ENCODE peak calls at places on chromosome 2, in nine cellular contexts. Z is neural progenitor cell, M is PC-3, G is HCT116, F is SK-N-SH, U is GM23338, Q is GM23248, L is OCI-LY7, V is MM.1S. W is an unnamed sample.

GRCh38 chr2:71746946-71747501 is 293.7 kb downstream of the DYSF start:
- DNase-seq in Z (no peak), M (peak), G (no peak), F (peak), U (peak), Q (peak), L (no peak), V (peak), W (no peak)

GRCh38 chr2:74205586-74205985 is 7.2 kb downstream of the MTHFD2 start:
- DNase-seq in Z (no peak), M (peak), G (no peak), F (no peak), U (no peak), Q (no peak), L (no peak), V (peak), W (peak)

GRCh38 chr2:97732436-97733340 is 19.3 kb downstream of the ZAP70 start:
- DNase-seq in Z (no peak), M (no peak), G (no peak), F (no peak), U (no peak), Q (no peak), L (no peak), V (no peak), W (no peak)

GRCh38 chr2:96993367-96993766 is 7.0 kb upstream of the FAM178B start:
- DNase-seq in Z (no peak), M (peak), G (no peak), F (no peak), U (no peak), Q (no peak), L (no peak), V (no peak), W (no peak)

GRCh38 chr2:76895469-76895868 is 626.7 kb downstream of the LRRTM4 start:
- DNase-seq in Z (no peak), M (peak), G (no peak), F (no peak), U (no peak), Q (no peak), L (no peak), V (no peak), W (peak)

GRCh38 chr2:27378096-27378808 is 2.3 kb downstream of the ZNF513 start:
- DNase-seq in Z (peak), M (peak), G (no peak), F (peak), U (peak), Q (peak), L (no peak), V (no peak), W (no peak)

GRCh38 chr2:71703981-71704545 is 250.7 kb downstream of the DYSF start:
- DNase-seq in Z (no peak), M (no peak), G (no peak), F (no peak), U (no peak), Q (peak), L (no peak), V (no peak), W (no peak)

GRCh38 chr2:224884188-224884587 is 158.1 kb downstream of the DOCK10 start:
- DNase-seq in Z (no peak), M (no peak), G (no peak), F (peak), U (no peak), Q (peak), L (no peak), V (no peak), W (no peak)

GRCh38 chr2:199975297-199975895 is 20.0 kb downstream of the MAIP1 start:
- DNase-seq in Z (no peak), M (no peak), G (peak), F (no peak), U (no peak), Q (peak), L (no peak), V (no peak), W (no peak)

GRCh38 chr2:204717591-204717990 is 172.3 kb downstream of the PARD3B start:
- DNase-seq in Z (no peak), M (no peak), G (no peak), F (no peak), U (no peak), Q (no peak), L (no peak), V (no peak), W (no peak)

GRCh38 chr2:20506281-20506685 is 59.4 kb downstream of the RHOB start:
- DNase-seq in Z (no peak), M (peak), G (no peak), F (no peak), U (peak), Q (peak), L (no peak), V (no peak), W (no peak)

GRCh38 chr2:189579585-189579984 is 1.0 kb downstream of the SLC40A1 start:
- DNase-seq in Z (no peak), M (no peak), G (no peak), F (no peak), U (no peak), Q (peak), L (no peak), V (no peak), W (peak)

GRCh38 chr2:142104134-142104758 is 26.6 kb downstream of the LRP1B start:
- DNase-seq in Z (no peak), M (peak), G (no peak), F (no peak), U (no peak), Q (no peak), L (no peak), V (no peak), W (no peak)

GRCh38 chr2:45119855-45120254 is 110.6 kb upstream of the SIX2 start:
- DNase-seq in Z (no peak), M (peak), G (no peak), F (no peak), U (no peak), Q (peak), L (no peak), V (no peak), W (no peak)
- H3K27ac ChIP-seq in Z (no peak), M (peak), G (no peak), F (no peak), U (no peak), Q (peak), L (no peak), V (no peak), W (no peak)

GRCh38 chr2:188338463-188338862 is 46.8 kb downstream of the GULP1 start:
- DNase-seq in Z (no peak), M (no peak), G (no peak), F (no peak), U (no peak), Q (no peak), L (no peak), V (no peak), W (no peak)
- H3K4me3 ChIP-seq in Z (no peak), M (no peak), G (no peak), F (no peak), U (no peak), Q (no peak), L (no peak), V (no peak), W (no peak)

DNA sequence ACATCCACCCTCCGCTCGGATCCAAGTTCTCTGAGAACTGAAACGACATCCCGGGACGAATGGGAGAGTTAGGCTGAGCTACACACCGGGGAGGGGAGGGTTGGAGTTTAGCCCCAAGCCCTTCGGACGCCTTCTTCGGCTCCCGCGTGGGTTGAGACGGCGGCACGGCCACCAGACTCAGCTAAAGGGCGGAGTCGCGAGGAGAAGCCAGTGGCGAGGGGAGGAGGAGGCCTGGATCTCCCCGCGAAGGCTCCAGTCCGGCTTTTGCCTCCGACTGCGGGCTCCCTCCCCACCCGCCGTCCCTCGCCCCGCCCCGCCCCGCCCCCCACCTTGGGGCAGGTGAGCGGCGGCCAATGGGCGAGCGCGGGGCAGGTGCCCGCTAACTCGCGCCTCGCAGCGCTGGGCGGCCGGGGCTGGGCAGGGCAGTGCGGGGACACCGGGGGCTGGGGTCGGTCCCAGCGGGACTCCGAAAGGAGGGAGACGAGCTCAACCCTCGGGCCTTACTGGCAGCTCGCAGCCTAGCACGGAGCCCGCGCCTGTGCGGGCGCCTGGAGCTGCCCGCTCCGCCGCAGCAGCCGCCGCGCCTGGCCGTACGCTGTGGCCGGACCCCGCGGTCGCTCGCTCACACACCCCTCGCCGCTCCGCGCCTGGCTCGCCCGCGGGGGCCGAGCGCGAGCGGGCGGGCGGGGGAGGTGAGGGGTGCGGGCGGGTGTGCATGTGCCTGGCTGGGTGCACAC is at the start of gene EMX1:
- DNase-seq in Z (peak), M (peak), G (peak), F (peak), U (peak), Q (peak), L (peak), V (peak), W (peak)
- TF ChIP-seq EZH2phosphoT487 in Z (no peak), M (no peak), G (no peak), F (peak), U (no peak), Q (no peak), L (no peak), V (no peak), W (peak)

GRCh38 chr2:107932986-107933385 is 53.3 kb upstream of the SLC5A7 start:
- DNase-seq in Z (peak), M (peak), G (no peak), F (no peak), U (peak), Q (peak), L (no peak), V (peak), W (peak)
- H3K27ac ChIP-seq in Z (no peak), M (no peak), G (no peak), F (no peak), U (no peak), Q (no peak), L (no peak), V (no peak), W (no peak)

GRCh38 chr2:85744055-85744454 is 9.7 kb upstream of the ATOH8 start:
- DNase-seq in Z (no peak), M (no peak), G (no peak), F (no peak), U (no peak), Q (peak), L (no peak), V (no peak), W (no peak)
- H3K4me3 ChIP-seq in Z (no peak), M (no peak), G (no peak), F (no peak), U (no peak), Q (peak), L (no peak), V (no peak), W (no peak)

GRCh38 chr2:211879323-211879722 is 659.3 kb downstream of the ERBB4 start:
- DNase-seq in Z (peak), M (peak), G (peak), F (peak), U (peak), Q (no peak), L (peak), V (peak), W (no peak)
- TF ChIP-seq EZH2phosphoT487 in Z (no peak), M (no peak), G (no peak), F (no peak), U (no peak), Q (no peak), L (no peak), V (no peak), W (no peak)

DNA sequence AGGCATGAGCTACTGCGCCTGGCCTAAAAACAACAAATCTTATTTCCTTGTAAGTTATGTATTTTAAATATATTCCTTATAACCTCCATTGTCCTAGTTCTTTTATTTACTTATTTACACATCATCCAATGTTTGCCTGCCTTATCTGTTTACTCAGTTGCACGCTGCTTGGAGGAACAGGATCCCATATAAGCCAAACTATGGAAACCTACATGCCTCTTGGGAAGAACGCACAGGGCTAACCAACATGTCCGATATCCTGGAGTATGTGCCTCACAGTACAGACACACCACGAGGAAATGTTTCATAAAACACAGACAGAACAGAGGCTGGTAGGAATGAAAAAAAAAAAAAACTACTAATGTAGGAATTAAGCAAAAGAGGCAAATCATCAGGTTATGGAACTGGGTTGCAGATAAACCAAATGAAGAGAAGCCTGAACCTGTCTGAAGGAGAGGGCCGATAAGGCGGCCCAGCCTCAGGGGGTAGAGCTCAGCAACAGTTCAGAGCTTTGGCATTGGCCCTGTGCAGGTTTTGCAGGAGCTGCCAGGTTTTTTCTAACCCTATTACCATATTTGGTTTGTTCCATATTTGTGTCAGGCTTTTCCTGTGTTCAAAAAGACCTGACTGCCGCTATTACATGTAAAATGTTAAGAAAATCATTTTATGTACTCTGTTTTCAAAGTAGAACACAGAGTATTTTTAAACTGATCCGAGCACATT is 19.9 kb upstream of the SP3 start:
- DNase-seq in Z (no peak), M (no peak), G (no peak), F (no peak), U (no peak), Q (no peak), L (no peak), V (no peak), W (no peak)
- H3K27ac ChIP-seq in Z (no peak), M (no peak), G (no peak), F (peak), U (peak), Q (no peak), L (no peak), V (no peak), W (peak)

W was measured in hepatocyte.